ENCODE peak calls at places on chromosomes 7 and 10, in five cellular contexts. E, J, A, B and P are unnamed samples. For H3K4me1 and H3K9me3, the result is how much of the 10 kb centered on the place peaks cover.

GRCh38 chr7:120960714-120961113 is 10.1 kb downstream of the ING3 start:
- DNase-seq in A (no peak), B (no peak), E (no peak), J (no peak), P (no peak)

GRCh38 chr7:70334883-70335282 is 736.6 kb downstream of the AUTS2 start:
- DNase-seq in J (no peak), A (no peak), E (no peak), B (no peak), P (no peak)

GRCh38 chr7:18437086-18437485 is 58.5 kb upstream of the HDAC9 start:
- DNase-seq in J (peak), E (no peak), B (no peak), A (no peak), P (no peak)

GRCh38 chr10:132870426-132870825 is 71.9 kb downstream of the CFAP46 start:
- DNase-seq in J (no peak), B (no peak), E (no peak), A (no peak), P (no peak)

GRCh38 chr10:17100586-17100985 is 29.0 kb downstream of the CUBN start:
- DNase-seq in B (no peak), E (no peak), A (no peak), J (no peak), P (no peak)

GRCh38 chr10:16183989-16184643 is 252.7 kb upstream of the PTER start:
- DNase-seq in E (no peak), A (no peak), J (no peak), B (no peak), P (no peak)

GRCh38 chr7:67343566-67343965 is 346.9 kb downstream of the TYW1 start:
- DNase-seq in J (no peak), E (no peak), B (no peak), A (no peak), P (no peak)

GRCh38 chr10:4687397-4687796 is 138.6 kb upstream of the AKR1E2 start:
- DNase-seq in J (no peak), A (no peak), E (no peak), B (no peak), P (no peak)

GRCh38 chr7:407706-408539 is 111.7 kb downstream of the PDGFA start:
- DNase-seq in A (no peak), J (no peak), E (no peak), B (no peak), P (no peak)

GRCh38 chr10:99981581-99982199 is 28.1 kb downstream of the DNMBP start:
- DNase-seq in E (no peak), B (no peak), A (no peak), J (no peak), P (peak)

GRCh38 chr7:120856621-120857352 is 1.2 kb downstream of the TSPAN12 start:
- DNase-seq in B (peak), J (peak), A (peak), E (peak), P (peak)

GRCh38 chr10:97781541-97782331 is 9.9 kb upstream of the SFRP5 start:
- DNase-seq in A (no peak), E (no peak), J (no peak), B (no peak), P (no peak)

GRCh38 chr7:129796186-129796775 is 156.5 kb downstream of the UBE2H start:
- DNase-seq in J (no peak), B (no peak), E (no peak), A (no peak), P (no peak)

GRCh38 chr10:91540714-91541113 is 92.2 kb downstream of the PPP1R3C start:
- DNase-seq in E (no peak), A (no peak), B (no peak), J (no peak), P (no peak)

GRCh38 chr7:106583133-106583532 is 77.8 kb downstream of the CCDC71L start:
- DNase-seq in E (no peak), B (no peak), J (peak), A (no peak), P (no peak)

GRCh38 chr10:97538401-97538800 is 34.2 kb upstream of the ANKRD2 start:
- DNase-seq in B (no peak), J (peak), A (no peak), E (no peak), P (no peak)

GRCh38 chr10:7876541-7877127 is 58.3 kb downstream of the TAF3 start:
- DNase-seq in E (no peak), B (no peak), J (no peak), A (no peak), P (no peak)

GRCh38 chr10:7874864-7875263 is 56.6 kb downstream of the TAF3 start:
- DNase-seq in A (no peak), B (no peak), E (no peak), J (no peak), P (no peak)

GRCh38 chr10:7866191-7866590 is 47.9 kb downstream of the TAF3 start:
- DNase-seq in E (no peak), J (peak), A (no peak), B (no peak), P (no peak)

GRCh38 chr10:7872041-7872442 is 53.7 kb downstream of the TAF3 start:
- DNase-seq in E (no peak), A (no peak), J (peak), B (no peak), P (no peak)
- H3K4me3 ChIP-seq in E (no peak), A (no peak), J (peak), B (no peak), P (peak)

GRCh38 chr10:74947781-74948401 is 121.5 kb downstream of the KAT6B start:
- DNase-seq in J (no peak), A (no peak), B (no peak), E (no peak), P (peak)
- H3K4me1 ChIP-seq in J (under half), A (under half), B (under half), E (under half), P (under half)

DNA sequence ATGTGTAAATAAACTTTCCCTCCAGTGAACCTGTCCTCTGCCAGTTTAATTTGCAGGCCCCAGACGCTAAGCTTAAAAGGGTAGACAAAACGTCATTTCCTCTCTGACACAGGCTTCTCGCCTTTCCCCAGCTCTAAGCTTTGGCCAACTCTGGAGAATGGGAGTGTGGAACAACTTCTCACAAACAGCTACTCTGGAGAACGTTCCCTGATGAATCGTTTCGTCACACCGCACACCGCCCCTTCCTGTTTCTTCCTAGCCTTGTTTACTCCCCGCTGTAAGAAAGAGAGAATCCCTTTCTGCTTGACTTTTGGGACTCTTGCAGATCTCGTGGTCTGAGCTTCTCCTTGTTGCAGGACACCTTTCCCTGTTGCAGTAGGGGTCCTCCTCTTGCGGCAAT is 564.2 kb downstream of the TCERG1L start:
- DNase-seq in E (peak), J (no peak), A (no peak), B (no peak), P (no peak)
- H3K9me3 ChIP-seq in E (under half), J (half or more), A (under half), B (under half), P (under half)

DNA sequence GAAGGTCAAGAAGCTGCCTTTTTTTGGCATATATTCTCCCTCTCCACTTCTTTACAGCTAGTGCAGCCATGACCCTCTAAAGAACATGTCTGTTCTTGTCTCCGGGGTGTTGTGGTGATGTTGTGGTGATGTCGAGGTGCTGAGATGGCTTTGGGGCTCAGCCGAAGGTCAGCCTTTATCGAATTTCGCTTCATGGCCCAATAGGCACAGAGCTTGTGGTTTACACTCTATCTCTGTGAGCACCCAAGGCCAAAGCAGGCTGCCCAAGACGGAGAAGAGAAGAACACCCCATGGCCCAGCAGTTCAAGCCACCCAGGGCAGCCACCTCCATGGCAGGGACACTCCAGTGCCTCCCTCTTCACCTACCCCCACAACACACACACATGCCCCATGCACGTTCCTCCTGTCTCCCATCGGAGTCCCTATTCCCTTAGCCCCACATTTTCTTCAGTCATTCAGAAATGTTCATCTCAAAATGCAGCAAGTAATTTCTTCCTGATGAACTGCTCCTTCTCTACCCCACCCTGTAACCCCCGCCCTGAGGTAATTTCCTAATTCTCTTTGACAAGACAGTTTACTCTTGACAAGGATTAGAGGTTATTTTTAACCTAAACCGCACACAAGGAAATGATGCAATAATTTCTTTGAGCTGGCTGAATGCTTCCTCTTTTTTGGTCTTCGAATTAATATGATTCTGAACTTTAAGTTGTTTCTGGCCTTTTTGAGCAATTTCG is 18.6 kb upstream of the ADRB1 start:
- DNase-seq in J (peak), B (no peak), E (no peak), A (no peak), P (no peak)
- H3K4me3 ChIP-seq in J (no peak), B (no peak), E (no peak), A (no peak), P (no peak)

GRCh38 chr7:139644191-139644590 is 120.7 kb downstream of the CLEC2L start:
- DNase-seq in A (no peak), E (no peak), B (no peak), J (no peak), P (no peak)

GRCh38 chr7:139639563-139639962 is 116.1 kb downstream of the CLEC2L start:
- DNase-seq in B (no peak), A (no peak), E (no peak), J (no peak), P (no peak)

GRCh38 chr7:139640678-139641077 is 117.2 kb downstream of the CLEC2L start:
- DNase-seq in J (no peak), E (no peak), A (no peak), B (no peak), P (no peak)

GRCh38 chr7:139642283-139642682 is 118.8 kb downstream of the CLEC2L start:
- DNase-seq in B (no peak), A (no peak), J (no peak), E (no peak), P (no peak)

DNA sequence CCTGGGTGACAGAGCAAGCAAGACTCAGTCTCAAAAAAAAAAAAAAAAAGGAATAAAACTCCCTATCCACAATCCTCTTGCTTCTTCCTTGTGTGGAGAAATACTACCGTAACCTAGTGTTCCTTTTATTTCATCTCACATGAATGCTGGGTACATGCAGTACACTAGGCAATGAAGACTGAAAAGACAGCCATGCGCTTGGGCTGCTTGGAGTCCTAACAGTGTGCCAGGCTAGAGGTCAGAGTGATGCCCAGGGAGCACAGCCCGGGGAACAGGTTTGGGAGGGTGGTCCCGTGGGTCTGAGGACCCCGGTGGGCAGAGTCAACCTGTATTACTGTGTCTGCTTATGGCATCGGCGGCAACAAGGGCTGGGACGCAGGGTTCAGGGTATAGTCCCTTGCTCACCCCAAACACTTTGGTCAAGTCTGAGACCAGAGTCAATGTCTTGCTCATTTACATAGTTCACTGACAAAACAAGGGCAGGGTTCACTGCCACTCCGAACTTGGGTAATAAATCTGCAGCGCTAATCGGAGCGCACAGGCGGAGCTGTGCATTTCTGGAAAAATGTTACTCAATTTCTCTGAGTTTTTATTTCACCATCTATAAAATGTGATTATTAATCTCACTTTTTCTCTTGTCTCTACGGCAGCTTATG is 118.0 kb downstream of the CLEC2L start:
- DNase-seq in A (no peak), E (no peak), J (no peak), B (no peak), P (no peak)
- H3K4me1 ChIP-seq in A (under half), E (under half), J (under half), B (under half), P (under half)

GRCh38 chr7:26073041-26073440 is 79.0 kb upstream of the NFE2L3 start:
- DNase-seq in B (no peak), J (no peak), E (no peak), A (no peak), P (no peak)
- H3K9me3 ChIP-seq in B (under half), J (under half), E (under half), A (under half), P (under half)

GRCh38 chr7:143884276-143884977 is 17.5 kb downstream of the TCAF1 start:
- DNase-seq in A (no peak), B (no peak), J (no peak), E (no peak), P (no peak)

GRCh38 chr7:143878884-143879283 is 23.1 kb downstream of the TCAF1 start:
- DNase-seq in E (no peak), A (no peak), B (no peak), J (no peak), P (no peak)

GRCh38 chr7:143884978-143885559 is 16.9 kb downstream of the TCAF1 start:
- DNase-seq in A (no peak), J (peak), E (no peak), B (peak), P (no peak)

GRCh38 chr7:143882611-143883078 is 19.3 kb downstream of the TCAF1 start:
- DNase-seq in B (peak), E (peak), J (peak), A (no peak), P (no peak)

GRCh38 chr7:143882020-143882610 is 19.9 kb downstream of the TCAF1 start:
- DNase-seq in E (peak), J (peak), B (peak), A (no peak), P (no peak)
- H3K4me3 ChIP-seq in E (no peak), J (peak), B (no peak), A (peak), P (no peak)

GRCh38 chr7:73509463-73509862 is 12.6 kb downstream of the BAZ1B start:
- DNase-seq in A (no peak), J (no peak), B (no peak), E (no peak), P (no peak)
- H3K4me1 ChIP-seq in A (under half), J (under half), B (under half), E (under half), P (under half)